ENCODE peak calls at places on chromosomes 6 and 20, in four cellular contexts. J, Z, A and P are unnamed samples.

GRCh38 chr20:2210646-2211556 is 84.9 kb upstream of the TGM3 start:
- DNase-seq in J (peak; percentile 33), A (no peak), Z (no peak), P (peak; percentile 19)

GRCh38 chr20:54197621-54198604 is 10.0 kb upstream of the PFDN4 start:
- DNase-seq in A (no peak), Z (no peak), J (peak; percentile 43), P (peak; percentile 52)

GRCh38 chr20:11686195-11686594 is 231.5 kb upstream of the BTBD3 start:
- DNase-seq in Z (no peak), J (no peak), A (no peak), P (no peak)

GRCh38 chr6:89357390-89357789 is 4.9 kb upstream of the UBE2J1 start:
- DNase-seq in J (no peak), A (no peak), Z (no peak), P (no peak)

GRCh38 chr6:111487656-111488055 is 4.6 kb upstream of the REV3L start:
- DNase-seq in J (no peak), Z (no peak), A (no peak), P (no peak)

GRCh38 chr6:111715321-111715720 is 109.6 kb upstream of the TRAF3IP2 start:
- DNase-seq in Z (no peak), J (no peak), A (no peak), P (no peak)

GRCh38 chr20:41889871-41890224 is 271.7 kb upstream of the CHD6 start:
- DNase-seq in J (no peak), A (no peak), Z (no peak), P (no peak)

GRCh38 chr20:22466447-22467171 is 117.8 kb downstream of the FOXA2 start:
- DNase-seq in Z (no peak), J (no peak), A (no peak), P (no peak)

GRCh38 chr20:3777726-3778629 is 3.3 kb downstream of the SPEF1 start:
- DNase-seq in J (peak; percentile 81), Z (peak; percentile 90), A (no peak), P (peak; percentile 69)

GRCh38 chr6:3329491-3330051 is 70.8 kb downstream of the PSMG4 start:
- DNase-seq in J (no peak), A (no peak), Z (no peak), P (no peak)

GRCh38 chr6:21845018-21845417 is 251.5 kb downstream of the SOX4 start:
- DNase-seq in A (no peak), Z (peak; percentile 27), J (peak; percentile 19), P (no peak)

GRCh38 chr6:90413867-90414266 is 117.2 kb upstream of the BACH2 start:
- DNase-seq in Z (peak; percentile 73), A (no peak), J (peak; percentile 84), P (peak; percentile 61)

GRCh38 chr6:150683320-150683719 is 83.6 kb downstream of the PLEKHG1 start:
- DNase-seq in A (no peak), J (no peak), Z (no peak), P (no peak)

GRCh38 chr20:45044601-45045000 is 56.3 kb downstream of the KCNS1 start:
- DNase-seq in A (no peak), Z (no peak), J (no peak), P (no peak)

GRCh38 chr20:45041464-45042337 is 59.2 kb downstream of the KCNS1 start:
- DNase-seq in J (no peak), Z (no peak), A (peak; percentile 66), P (peak; percentile 18)

GRCh38 chr20:45044084-45044573 is 56.8 kb downstream of the KCNS1 start:
- DNase-seq in J (peak; percentile 81), Z (peak; percentile 36), A (peak; percentile 57), P (peak; percentile 86)

GRCh38 chr20:45039470-45039811 is 61.5 kb downstream of the KCNS1 start:
- DNase-seq in A (no peak), J (no peak), Z (no peak), P (no peak)

DNA sequence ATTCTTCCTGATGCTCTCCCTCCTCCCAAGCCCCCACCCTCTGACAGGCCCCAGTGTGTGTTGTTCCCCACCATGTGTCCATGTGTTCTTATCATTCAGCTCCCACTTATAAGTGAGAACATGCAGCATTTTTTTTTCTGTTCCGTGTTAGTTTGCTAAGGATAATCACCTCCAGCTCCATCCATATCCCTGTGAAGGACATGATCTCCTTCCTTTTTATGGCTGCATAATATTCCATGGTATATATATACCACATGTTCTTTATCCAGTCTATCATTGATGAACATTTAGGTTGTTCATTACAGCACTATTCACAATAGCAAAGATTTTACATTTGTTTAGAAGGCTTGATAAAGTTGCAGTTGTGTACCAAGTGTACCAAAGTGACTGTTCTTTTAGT is 57.9 kb downstream of the KCNS1 start:
- DNase-seq in J (no peak), A (no peak), Z (no peak), P (no peak)
- H3K4me1 ChIP-seq in J (peaks cover 3% of the 10 kb centered on the region), A (peaks cover 19% of the 10 kb centered on the region), Z (no peaks in the 10 kb centered on the region), P (peaks cover 7% of the 10 kb centered on the region)

GRCh38 chr6:74768738-74769137 is 437.1 kb downstream of the COL12A1 start:
- DNase-seq in Z (no peak), J (no peak), A (no peak), P (no peak)

GRCh38 chr6:74764486-74764885 is 441.4 kb downstream of the COL12A1 start:
- DNase-seq in Z (no peak), J (no peak), A (no peak), P (no peak)

GRCh38 chr6:74768120-74768519 is 437.7 kb downstream of the COL12A1 start:
- DNase-seq in A (no peak), J (no peak), Z (no peak), P (no peak)
- TF ChIP-seq EZH2phosphoT487 in A (no peak), J (no peak), Z (no peak), P (no peak)

DNA sequence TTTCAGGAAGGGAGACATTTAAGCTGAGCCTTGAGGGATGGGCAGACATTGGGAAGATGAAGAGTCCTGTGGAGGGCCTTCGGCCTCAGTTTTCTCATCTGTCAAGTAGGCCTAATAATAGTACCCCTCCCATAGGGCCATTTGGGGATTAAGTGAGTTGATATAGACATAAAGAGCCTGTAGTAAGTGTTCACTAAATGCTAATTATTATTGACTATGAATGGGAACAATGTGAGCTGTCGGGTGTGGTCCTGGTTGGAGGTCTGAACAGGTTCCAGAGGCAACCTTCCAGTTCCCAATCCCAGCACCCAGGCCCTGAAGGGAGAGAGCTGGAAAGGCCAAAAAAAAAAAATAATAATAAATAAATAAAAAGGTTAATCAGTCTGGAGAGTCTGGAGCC is 14.5 kb upstream of the ITPR3 start:
- DNase-seq in A (no peak), J (no peak), Z (no peak), P (no peak)
- H3K4me1 ChIP-seq in A (peaks cover 66% of the 10 kb centered on the region), J (peaks cover 32% of the 10 kb centered on the region), Z (peaks cover 50% of the 10 kb centered on the region), P (peaks cover 10% of the 10 kb centered on the region)

GRCh38 chr6:143750945-143751344 is 73.2 kb downstream of the PHACTR2 start:
- DNase-seq in Z (no peak), J (no peak), A (no peak), P (no peak)
- TF ChIP-seq EZH2phosphoT487 in Z (no peak), J (no peak), A (no peak), P (no peak)

GRCh38 chr6:10397756-10398438 is 17.0 kb downstream of the TFAP2A start:
- DNase-seq in J (peak; percentile 62), A (no peak), Z (no peak), P (no peak)

GRCh38 chr6:10401004-10401536 is 13.8 kb downstream of the TFAP2A start:
- DNase-seq in J (no peak), A (no peak), Z (no peak), P (no peak)

GRCh38 chr6:10398439-10399218 is 16.2 kb downstream of the TFAP2A start:
- DNase-seq in A (no peak), J (peak; percentile 36), Z (no peak), P (no peak)

GRCh38 chr6:10400330-10400729 is 14.5 kb downstream of the TFAP2A start:
- DNase-seq in J (no peak), A (no peak), Z (no peak), P (no peak)

DNA sequence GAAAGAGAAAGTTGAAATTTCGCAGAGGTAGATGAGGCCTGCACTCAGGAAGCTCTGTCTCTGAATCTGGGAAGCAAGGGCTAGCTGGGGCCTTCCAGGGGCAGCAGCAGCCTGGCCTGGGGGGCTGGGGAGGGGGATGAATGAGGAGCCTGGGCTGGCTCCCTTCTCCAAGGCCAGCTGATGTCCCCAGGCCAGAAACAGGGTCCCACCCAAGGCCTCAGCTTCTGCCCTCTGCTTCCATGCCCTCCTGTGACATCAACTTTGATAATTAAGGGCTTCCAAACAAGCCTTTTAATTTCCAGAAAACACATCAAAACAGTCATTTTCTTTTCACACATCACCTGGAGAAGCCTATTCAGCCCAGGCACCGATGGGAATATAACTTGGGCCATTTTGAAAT is 15.4 kb downstream of the TFAP2A start:
- DNase-seq in A (no peak), J (no peak), Z (no peak), P (no peak)
- H3K4me1 ChIP-seq in A (peaks cover 22% of the 10 kb centered on the region), J (no peaks in the 10 kb centered on the region), Z (peaks cover 5% of the 10 kb centered on the region), P (peaks cover 19% of the 10 kb centered on the region)